ENCODE peak calls at places on chromosomes 5 and 9, in four cellular contexts. Z is brain microvascular endothelial cell, Y is A673, X is astrocyte of the spinal cord. F is an unnamed sample.

GRCh38 chr9:87343816-87344438 is 153.7 kb upstream of the DAPK1 start:
- DNase-seq in Z (no peak), Y (no peak), X (no peak), F (no peak)

GRCh38 chr5:150411245-150411979 is 1.3 kb downstream of the CD74 start:
- DNase-seq in Z (peak; percentile 28), Y (no peak), X (no peak), F (no peak)

GRCh38 chr5:1171340-1171941 is 30.0 kb upstream of the SLC6A19 start:
- DNase-seq in Z (no peak), Y (no peak), X (no peak), F (no peak)

GRCh38 chr9:78213696-78214095 is 22.2 kb upstream of the CEP78 start:
- DNase-seq in Z (peak; percentile 10), Y (peak; percentile 40), X (peak; percentile 47), F (no peak)

GRCh38 chr5:31614147-31615030 is 24.5 kb upstream of the PDZD2 start:
- DNase-seq in Z (no peak), Y (peak; percentile 6), X (peak; percentile 36), F (no peak)

GRCh38 chr5:76337949-76338589 is 65.0 kb upstream of the IQGAP2 start:
- DNase-seq in Z (peak; percentile 64), Y (peak; percentile 83), X (peak; percentile 53), F (peak; percentile 68)

GRCh38 chr9:97696025-97696822 is 916 bp downstream of the XPA start:
- DNase-seq in Z (no peak), Y (peak; percentile 25), X (peak; percentile 45), F (no peak)

GRCh38 chr5:5144441-5144840 is 4.3 kb downstream of the ADAMTS16 start:
- DNase-seq in Z (no peak), Y (no peak), X (no peak), F (no peak)

GRCh38 chr5:92641031-92641962 is 939.7 kb downstream of the NR2F1-AS1 start:
- DNase-seq in Z (peak; percentile 75), Y (peak; percentile 66), X (peak; percentile 89), F (peak; percentile 77)

GRCh38 chr9:38141751-38142150 is 72.7 kb upstream of the SHB start:
- DNase-seq in Z (peak; percentile 53), Y (peak; percentile 29), X (peak; percentile 69), F (peak; percentile 38)

GRCh38 chr5:110063640-110064592 is 374.2 kb downstream of the MAN2A1 start:
- DNase-seq in Z (peak; percentile 21), Y (peak; percentile 4), X (peak; percentile 47), F (peak; percentile 22)

GRCh38 chr5:68086857-68087256 is 128.7 kb upstream of the PIK3R1 start:
- DNase-seq in Z (peak; percentile 48), Y (no peak), X (peak; percentile 83), F (peak; percentile 67)

DNA sequence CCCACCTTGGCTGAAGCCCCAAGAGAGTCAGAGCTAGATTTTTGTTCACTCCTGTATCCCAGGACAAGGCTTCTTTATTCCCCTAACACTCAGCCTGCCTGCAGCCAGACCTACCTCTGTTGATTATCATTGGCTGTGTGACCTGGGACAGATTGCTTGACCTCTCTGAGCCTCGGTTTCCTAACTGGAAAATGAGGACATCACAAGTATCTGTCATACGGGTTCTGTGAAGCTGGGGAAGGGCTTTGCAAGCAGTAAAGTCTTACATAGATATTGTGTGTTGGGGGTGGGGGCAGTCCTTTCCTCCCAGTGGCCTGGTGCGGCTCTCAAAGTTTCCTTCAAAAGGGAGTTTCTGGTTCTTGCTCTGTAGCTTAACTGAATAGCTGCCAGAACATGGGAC is 2.5 kb upstream of the NEK6 start:
- DNase-seq in Z (no peak), Y (no peak), X (no peak), F (no peak)
- H3K4me3 ChIP-seq in Z (no peak overlapping the region), Y (no peak overlapping the region), X (no peak overlapping the region), F (no peak overlapping the region)

DNA sequence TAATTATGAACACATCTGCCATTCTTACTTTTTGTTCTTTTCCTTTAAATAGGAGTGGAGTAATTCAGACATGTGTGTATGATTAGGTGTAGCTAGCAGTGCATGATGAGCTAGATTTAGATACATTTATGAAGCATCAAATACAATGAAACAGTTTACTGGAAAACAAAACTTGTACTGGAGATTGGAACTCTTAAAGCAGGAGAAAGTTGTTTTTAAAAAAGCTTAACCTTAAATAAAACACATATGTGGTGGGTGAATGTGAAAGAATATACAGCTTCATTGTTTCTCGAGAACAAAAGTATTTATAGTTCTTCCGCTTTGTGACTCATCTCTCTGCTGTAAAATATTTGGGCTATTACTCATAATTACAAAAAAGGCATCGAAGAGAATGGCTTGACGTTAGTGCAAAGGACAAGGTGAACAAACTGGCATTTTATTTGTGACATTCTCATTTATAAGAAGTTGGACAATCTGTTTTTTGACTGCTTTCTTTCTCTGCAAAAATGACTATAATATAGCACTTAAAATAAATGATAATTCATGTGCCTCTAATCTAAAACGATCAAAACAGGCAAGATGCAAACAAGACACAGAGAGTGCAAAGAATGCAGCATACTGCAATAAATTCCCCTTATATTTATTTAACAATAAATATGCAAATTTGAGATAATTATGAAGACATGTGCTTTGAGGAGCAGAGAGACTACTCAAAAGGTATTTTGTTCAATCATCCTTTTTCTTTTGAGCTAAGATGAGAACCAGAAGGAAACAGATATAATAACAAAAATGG is 478.8 kb downstream of the CETN3 start:
- DNase-seq in Z (peak; percentile 18), Y (peak; percentile 72), X (peak; percentile 83), F (peak; percentile 44)
- H3K4me3 ChIP-seq in Z (no peak overlapping the region), Y (no peak overlapping the region), X (no peak overlapping the region), F (no peak overlapping the region)

GRCh38 chr5:91311168-91311696 is 71.9 kb downstream of the ARRDC3 start:
- DNase-seq in Z (no peak), Y (no peak), X (no peak), F (no peak)
- H3K4me3 ChIP-seq in Z (no peak overlapping the region), Y (no peak overlapping the region), X (no peak overlapping the region), F (no peak overlapping the region)

DNA sequence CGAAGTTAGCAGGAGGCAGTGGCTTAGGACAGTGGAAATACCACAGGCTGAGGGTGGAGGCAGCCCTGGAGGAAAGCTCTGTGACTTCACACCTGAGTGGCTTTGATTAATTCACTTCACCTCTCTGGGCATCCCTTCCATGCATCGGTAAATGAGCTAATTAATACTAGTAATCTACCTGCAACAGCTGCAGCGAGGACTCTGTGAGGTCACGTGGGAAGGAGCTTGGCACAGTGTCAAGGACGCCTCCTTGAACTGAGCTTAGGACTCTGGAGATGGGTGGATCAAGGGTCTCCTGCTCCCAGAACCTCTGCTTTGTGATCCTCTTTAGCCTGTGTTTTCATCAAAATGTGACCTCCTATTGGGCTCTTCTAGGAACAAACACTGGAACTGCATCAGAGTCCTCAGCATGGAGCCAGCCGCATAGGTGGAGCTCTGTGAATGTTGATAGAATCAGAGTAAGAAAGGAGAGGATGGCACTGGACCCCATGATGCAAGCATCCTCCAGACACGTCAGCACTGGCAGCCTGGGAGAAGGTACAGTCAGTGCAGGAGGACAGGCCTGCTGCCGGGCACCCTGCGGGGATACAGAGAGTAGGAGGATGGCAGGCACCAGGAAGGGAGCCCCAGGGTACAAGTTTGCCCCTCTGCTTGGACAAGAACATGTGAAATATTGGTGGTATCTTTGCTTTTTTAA is 952 bp upstream of the ANGPTL2 start:
- DNase-seq in Z (no peak), Y (no peak), X (no peak), F (no peak)
- H3K4me3 ChIP-seq in Z (peak overlapping the region; percentile 50), Y (peak overlapping the region; percentile 35), X (peak overlapping the region; percentile 3), F (peak overlapping the region; percentile 56)

DNA sequence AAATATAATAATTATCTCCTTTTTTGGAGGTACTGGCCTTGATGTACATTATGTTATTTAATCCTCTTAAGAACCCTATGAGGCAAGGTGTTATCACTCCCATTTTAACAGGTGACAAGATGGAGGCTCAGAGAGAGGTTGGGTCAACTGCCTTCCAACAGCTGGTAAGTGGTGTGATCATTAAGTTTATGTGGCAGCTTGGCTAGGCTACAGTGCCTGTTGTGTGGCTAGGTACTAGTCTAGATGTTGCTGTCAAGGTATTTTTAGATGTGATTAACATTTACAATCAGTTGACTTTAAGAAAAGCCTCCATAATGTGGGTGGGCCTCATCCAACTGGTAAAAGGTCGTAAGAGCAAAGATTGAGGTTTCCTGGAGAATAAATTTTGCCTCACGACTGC is 21.5 kb downstream of the FABP6 start:
- DNase-seq in Z (no peak), Y (no peak), X (no peak), F (no peak)
- H3K4me3 ChIP-seq in Z (no peak overlapping the region), Y (no peak overlapping the region), X (no peak overlapping the region), F (no peak overlapping the region)

GRCh38 chr9:95009459-95009858 is 283.0 kb downstream of the AOPEP start:
- DNase-seq in Z (no peak), Y (no peak), X (no peak), F (no peak)
- H3K4me3 ChIP-seq in Z (no peak overlapping the region), Y (no peak overlapping the region), X (no peak overlapping the region), F (no peak overlapping the region)